ENCODE peak calls at places on chromosomes 16 and 17, in six cellular contexts. S, E, B, G, D and M are unnamed samples.

GRCh38 chr16:31385680-31386079 is 7.5 kb upstream of the ITGAD start:
- DNase-seq in S (peak), E (no peak), B (no peak), G (peak), D (no peak), M (no peak)

GRCh38 chr17:51057534-51057933 is 63.1 kb downstream of the SPAG9 start:
- DNase-seq in S (no peak), E (no peak), B (no peak), G (no peak), D (no peak), M (no peak)

GRCh38 chr17:28841901-28842281 is 699 bp downstream of the FAM222B start:
- DNase-seq in S (no peak), E (no peak), B (peak), G (no peak), D (no peak), M (no peak)

GRCh38 chr17:65202833-65203571 is 65.8 kb downstream of the RGS9 start:
- DNase-seq in S (peak), E (no peak), B (no peak), G (no peak), D (no peak), M (no peak)

GRCh38 chr17:70484496-70484895 is 315.2 kb downstream of the KCNJ2 start:
- DNase-seq in S (no peak), E (no peak), B (no peak), G (no peak), D (no peak), M (no peak)

GRCh38 chr17:73625006-73625405 is 19.2 kb downstream of the SDK2 start:
- DNase-seq in S (no peak), E (no peak), B (no peak), G (no peak), D (no peak), M (no peak)

GRCh38 chr16:50466170-50466569 is 82.0 kb upstream of the NKD1 start:
- DNase-seq in S (no peak), E (no peak), B (no peak), G (peak), D (no peak), M (no peak)

GRCh38 chr17:31535581-31535981 is 144.1 kb downstream of the RAB11FIP4 start:
- DNase-seq in S (no peak), E (no peak), B (peak), G (peak), D (no peak), M (no peak)

GRCh38 chr16:21033264-21033663 is 117.4 kb downstream of the DNAH3 start:
- DNase-seq in S (no peak), E (no peak), B (no peak), G (no peak), D (no peak), M (no peak)

GRCh38 chr17:8436169-8436932 is 667 bp downstream of the NDEL1 start:
- DNase-seq in S (peak), E (no peak), B (peak), G (peak), D (peak), M (peak)
- TF ChIP-seq CTCF in S (no peak), E (no peak), B (no peak), G (peak), D (no peak), M (no peak)

DNA sequence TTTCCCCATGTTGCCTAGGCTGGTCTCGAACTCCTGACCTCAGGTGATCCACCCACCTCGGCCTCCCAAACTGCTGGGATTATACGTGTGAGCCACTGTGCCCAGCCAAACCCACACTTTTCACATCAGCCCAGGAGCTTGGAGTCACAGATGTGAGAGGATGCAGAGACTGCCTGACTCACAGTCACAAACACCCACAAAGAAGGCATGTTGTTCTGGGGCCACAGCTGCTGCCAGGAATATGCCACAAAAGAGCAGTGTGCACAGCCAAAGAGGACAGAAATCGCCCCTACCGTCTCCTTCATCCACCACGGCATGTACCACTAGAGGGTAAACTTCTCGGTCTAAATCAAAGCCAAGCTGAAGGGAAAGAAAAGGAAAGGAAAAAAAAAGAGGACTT is 25.1 kb upstream of the FOXJ1 start:
- DNase-seq in S (no peak), E (no peak), B (no peak), G (no peak), D (no peak), M (no peak)
- TF ChIP-seq CTCF in S (no peak), E (no peak), B (no peak), G (no peak), D (no peak), M (no peak)

GRCh38 chr16:12463961-12464360 is 339.7 kb downstream of the CPPED1 start:
- DNase-seq in S (no peak), E (no peak), B (no peak), G (no peak), D (no peak), M (no peak)

GRCh38 chr16:12470311-12471229 is 333.1 kb downstream of the CPPED1 start:
- DNase-seq in S (no peak), E (no peak), B (no peak), G (no peak), D (no peak), M (no peak)

GRCh38 chr16:12471383-12471782 is 332.3 kb downstream of the CPPED1 start:
- DNase-seq in S (no peak), E (no peak), B (no peak), G (no peak), D (no peak), M (no peak)

GRCh38 chr16:12467418-12468210 is 336.1 kb downstream of the CPPED1 start:
- DNase-seq in S (no peak), E (no peak), B (no peak), G (no peak), D (no peak), M (no peak)

DNA sequence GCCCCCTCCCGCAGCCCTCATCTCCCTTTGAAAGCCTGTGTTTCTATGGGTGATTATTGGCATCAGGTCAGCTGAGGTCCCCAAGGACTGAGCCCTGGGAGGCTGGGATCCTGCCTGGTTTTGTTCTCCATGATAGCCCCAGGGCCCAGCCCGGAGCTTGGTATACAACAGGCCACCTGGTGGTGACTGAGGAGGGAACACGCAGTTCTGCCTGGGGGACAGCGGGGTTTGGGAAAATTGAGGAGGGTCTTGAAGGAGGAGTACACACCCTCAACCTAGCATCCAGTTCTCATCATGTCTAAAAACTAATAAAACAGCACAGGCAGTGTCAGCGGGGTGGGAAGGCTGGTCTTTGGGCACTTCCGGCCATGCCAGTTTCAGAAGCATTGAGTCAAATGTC is 335.1 kb downstream of the CPPED1 start:
- DNase-seq in S (no peak), E (no peak), B (no peak), G (no peak), D (no peak), M (no peak)
- TF ChIP-seq CTCF in S (no peak), E (no peak), B (no peak), G (no peak), D (no peak), M (no peak)

GRCh38 chr17:57868007-57868774 is 18.3 kb upstream of the MRPS23 start:
- DNase-seq in S (peak), E (peak), B (peak), G (peak), D (peak), M (peak)
- TF ChIP-seq CTCF in S (peak), E (peak), B (no peak), G (peak), D (peak), M (peak)

GRCh38 chr17:57499648-57500049 is 243.3 kb downstream of the MSI2 start:
- DNase-seq in S (no peak), E (no peak), B (no peak), G (no peak), D (no peak), M (no peak)
- TF ChIP-seq CTCF in S (no peak), E (peak), B (no peak), G (no peak), D (no peak), M (no peak)

GRCh38 chr17:1515640-1516402 is 591 bp downstream of the INPP5K start:
- DNase-seq in S (peak), E (peak), B (peak), G (peak), D (peak), M (peak)
- TF ChIP-seq CTCF in S (peak), E (peak), B (peak), G (peak), D (peak), M (peak)

DNA sequence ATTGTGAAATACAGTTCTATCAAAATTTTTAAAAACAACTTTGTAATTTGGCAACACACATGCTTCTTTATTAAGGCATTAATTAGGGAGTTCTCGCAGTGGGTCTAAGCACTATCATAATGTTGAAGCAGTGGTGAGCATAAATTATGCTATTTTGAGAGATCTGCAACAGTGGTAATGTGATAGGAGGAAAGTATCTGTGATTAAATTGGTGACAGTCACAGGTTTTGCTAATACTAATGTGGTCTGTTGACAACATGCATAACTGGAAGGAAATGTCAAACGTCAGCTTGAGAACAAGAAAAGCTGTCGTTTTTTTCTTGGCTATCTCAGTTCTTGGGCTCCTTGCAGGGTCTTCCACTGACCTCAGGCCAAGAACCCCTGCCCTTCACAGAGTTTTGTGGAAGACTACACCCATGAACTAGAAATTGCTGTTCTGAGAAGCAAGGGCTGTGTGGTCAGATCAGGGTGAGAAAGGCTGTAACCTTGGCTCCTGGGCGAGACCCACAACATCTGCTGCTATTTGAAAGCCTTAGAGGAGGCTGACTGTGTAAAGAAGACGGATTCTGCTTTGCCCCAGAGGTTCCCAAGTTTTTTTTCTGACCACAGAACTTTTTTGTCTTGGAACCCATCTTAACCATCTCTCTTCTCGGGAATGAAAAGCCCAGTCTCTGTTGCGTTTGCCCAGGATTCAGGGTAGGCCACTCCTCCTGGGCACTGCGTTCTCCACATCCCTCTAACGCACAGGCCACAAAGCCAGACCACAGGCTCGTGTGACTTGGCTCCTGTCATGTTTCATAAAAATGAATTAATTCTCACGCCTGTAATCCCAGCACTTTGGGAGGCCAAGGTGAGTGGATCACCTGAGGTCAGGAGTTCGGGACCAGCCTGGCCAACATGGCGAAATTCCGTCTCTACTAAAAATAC is 13.9 kb downstream of the ATP2A1 start:
- DNase-seq in S (no peak), E (no peak), B (no peak), G (no peak), D (no peak), M (no peak)
- TF ChIP-seq CTCF in S (no peak), E (no peak), B (no peak), G (no peak), D (no peak), M (no peak)